ENCODE peak calls at places on chromosome 20, in five cellular contexts. E is H1, C is HCT116, W is GM12878, Q is HepG2. R is an unnamed sample.

GRCh38 chr20:25076201-25076600 is 5.7 kb downstream of the VSX1 start:
- DNase-seq in E (no peak), C (peak), W (no peak), Q (no peak), R (no peak)

GRCh38 chr20:55354700-55355099 is 650.6 kb downstream of the CBLN4 start:
- DNase-seq in Q (no peak), E (no peak), W (no peak), C (no peak), R (no peak)

GRCh38 chr20:41169791-41170351 is 32.5 kb downstream of the PLCG1 start:
- DNase-seq in E (no peak), W (no peak), C (no peak), Q (no peak), R (no peak)

GRCh38 chr20:52814371-52814770 is 157.8 kb upstream of the TSHZ2 start:
- DNase-seq in W (no peak), C (no peak), Q (no peak), E (no peak), R (no peak)

GRCh38 chr20:56595746-56596478 is 33.2 kb upstream of the TFAP2C start:
- DNase-seq in Q (no peak), W (no peak), E (no peak), C (no peak), R (no peak)

GRCh38 chr20:62160253-62160652 is 16.7 kb downstream of the SS18L1 start:
- DNase-seq in E (no peak), C (no peak), W (no peak), Q (no peak), R (no peak)

GRCh38 chr20:21968486-21968885 is 263.0 kb downstream of the PAX1 start:
- DNase-seq in C (no peak), E (no peak), W (no peak), Q (no peak), R (peak)

GRCh38 chr20:57748601-57749130 is 38.9 kb upstream of the PMEPA1 start:
- DNase-seq in W (peak), Q (peak), C (peak), E (no peak), R (peak)

GRCh38 chr20:9532069-9532809 is 17.8 kb downstream of the LAMP5 start:
- DNase-seq in E (no peak), W (no peak), C (no peak), Q (no peak), R (no peak)

GRCh38 chr20:50221501-50222323 is 31.1 kb downstream of the CEBPB start:
- DNase-seq in C (no peak), Q (no peak), W (no peak), E (no peak), R (no peak)

GRCh38 chr20:14055127-14055742 is 59.9 kb downstream of the MACROD2 start:
- DNase-seq in W (no peak), E (no peak), C (peak), Q (peak), R (peak)

GRCh38 chr20:14208956-14209355 is 128.5 kb downstream of the FLRT3 start:
- DNase-seq in E (no peak), W (no peak), Q (no peak), C (no peak), R (no peak)

GRCh38 chr20:40807094-40807623 is 118.1 kb upstream of the MAFB start:
- DNase-seq in Q (no peak), E (no peak), C (no peak), W (no peak), R (no peak)

GRCh38 chr20:5908981-5909380 is 41.4 kb downstream of the TRMT6 start:
- DNase-seq in W (no peak), E (no peak), Q (no peak), C (no peak), R (no peak)

GRCh38 chr20:46307139-46307998 is 929 bp downstream of the CDH22 start:
- DNase-seq in E (peak), C (no peak), W (no peak), Q (peak), R (peak)

GRCh38 chr20:40251284-40251932 is 437.6 kb downstream of the MAFB start:
- DNase-seq in Q (peak), W (no peak), C (peak), E (no peak), R (peak)

GRCh38 chr20:33061626-33062025 is 7.9 kb downstream of the BPIFB3 start:
- DNase-seq in W (no peak), E (no peak), C (no peak), Q (no peak), R (no peak)
- TF ChIP-seq JUND in W (no peak), E (no peak), C (no peak), Q (no peak), R (no peak)

GRCh38 chr20:12698817-12699216 is 310.0 kb upstream of the SPTLC3 start:
- DNase-seq in C (no peak), W (no peak), Q (no peak), E (no peak), R (no peak)

GRCh38 chr20:12700701-12701100 is 308.1 kb upstream of the SPTLC3 start:
- DNase-seq in C (no peak), E (no peak), W (no peak), Q (no peak), R (no peak)

GRCh38 chr20:12699374-12700228 is 309.2 kb upstream of the SPTLC3 start:
- DNase-seq in Q (no peak), E (no peak), W (no peak), C (no peak), R (no peak)

GRCh38 chr20:12702312-12702711 is 306.5 kb upstream of the SPTLC3 start:
- DNase-seq in E (no peak), C (no peak), W (no peak), Q (no peak), R (no peak)
- TF ChIP-seq JUND in E (no peak), C (no peak), W (no peak), Q (no peak), R (no peak)

DNA sequence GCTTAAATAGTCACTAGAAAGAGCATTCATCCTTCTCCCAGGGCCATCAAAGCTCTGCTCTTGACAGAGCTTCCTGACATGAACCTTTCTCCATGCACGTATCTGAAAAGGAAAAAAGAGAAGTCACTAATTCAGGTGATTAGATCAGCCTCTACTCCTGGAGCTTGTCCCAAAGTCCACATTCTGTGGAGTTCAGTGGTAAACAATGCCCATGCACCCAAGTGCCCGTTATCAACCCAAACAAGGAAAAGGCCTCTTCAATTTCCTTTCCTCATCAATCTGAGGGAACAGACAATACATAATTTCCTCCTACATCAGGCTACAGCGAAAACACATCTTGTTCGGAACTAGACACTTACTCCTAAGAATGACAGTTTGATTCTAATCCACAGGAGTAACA is 129.2 kb upstream of the PCSK2 start:
- DNase-seq in W (no peak), C (no peak), Q (peak), E (no peak), R (no peak)
- TF ChIP-seq JUND in W (no peak), C (no peak), Q (no peak), E (no peak), R (no peak)

DNA sequence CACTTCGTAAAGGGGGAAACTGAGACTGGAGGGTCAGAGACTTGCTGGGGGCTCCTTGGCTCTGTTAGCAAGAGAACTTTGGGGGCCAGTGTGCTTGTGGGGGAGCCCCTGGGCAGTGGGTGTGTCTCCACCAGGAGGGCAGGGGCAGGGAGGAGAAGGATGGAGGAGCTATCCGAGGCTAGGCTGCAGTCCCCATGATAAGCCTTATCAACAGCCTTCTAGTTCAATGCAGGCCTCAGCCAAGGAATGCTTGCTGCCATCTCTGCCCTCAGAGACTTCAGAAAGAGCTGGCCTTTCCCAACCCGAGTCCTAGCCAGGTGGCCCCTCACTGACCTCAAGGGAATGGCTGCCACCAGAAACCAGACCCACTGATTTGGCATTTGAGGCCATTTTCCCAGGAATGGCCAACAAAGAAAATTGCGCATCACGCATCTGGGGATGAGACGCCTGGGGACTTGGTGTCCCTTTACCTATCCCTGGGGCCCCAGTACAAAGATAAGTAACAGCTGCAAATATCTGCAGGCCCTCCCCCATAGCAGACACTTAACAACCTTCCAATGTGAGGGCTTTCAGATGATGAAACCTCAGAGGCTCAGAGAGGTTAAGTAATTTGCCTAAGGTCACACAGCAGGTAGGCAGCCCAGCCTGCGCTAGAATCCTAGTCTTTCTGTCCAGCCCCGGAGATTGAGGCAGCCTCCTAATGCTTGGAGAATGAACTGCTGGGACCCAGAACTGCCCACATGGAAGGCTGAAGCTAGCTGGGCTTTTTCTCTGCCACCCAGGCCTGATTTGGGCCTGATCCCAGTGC is 4.9 kb downstream of the TGM2 start:
- DNase-seq in Q (no peak), W (no peak), C (no peak), E (no peak), R (no peak)
- TF ChIP-seq JUND in Q (no peak), W (no peak), C (no peak), E (no peak), R (no peak)

DNA sequence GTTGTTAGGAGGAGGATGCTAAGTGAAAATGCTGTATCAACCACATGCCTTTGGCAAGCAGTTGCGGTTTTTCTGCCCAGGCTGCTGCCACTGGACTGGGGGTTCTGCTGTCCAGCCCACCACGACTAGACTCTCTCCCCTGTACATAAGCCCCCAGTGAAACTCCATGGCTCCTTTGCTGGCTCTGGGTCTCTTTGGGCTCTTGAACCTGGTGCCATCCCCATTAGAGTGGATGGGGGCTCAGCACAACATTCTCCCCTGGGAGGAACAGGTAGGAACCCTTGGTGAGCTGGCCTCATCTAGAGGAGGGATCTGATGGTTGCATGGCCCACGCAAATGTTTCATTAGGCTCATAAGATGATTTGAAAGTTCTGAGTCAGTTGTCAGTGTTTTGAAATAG is 204.8 kb upstream of the KCNG1 start:
- DNase-seq in C (no peak), Q (no peak), W (no peak), E (no peak), R (no peak)
- TF ChIP-seq JUND in C (no peak), Q (no peak), W (no peak), E (no peak), R (no peak)

DNA sequence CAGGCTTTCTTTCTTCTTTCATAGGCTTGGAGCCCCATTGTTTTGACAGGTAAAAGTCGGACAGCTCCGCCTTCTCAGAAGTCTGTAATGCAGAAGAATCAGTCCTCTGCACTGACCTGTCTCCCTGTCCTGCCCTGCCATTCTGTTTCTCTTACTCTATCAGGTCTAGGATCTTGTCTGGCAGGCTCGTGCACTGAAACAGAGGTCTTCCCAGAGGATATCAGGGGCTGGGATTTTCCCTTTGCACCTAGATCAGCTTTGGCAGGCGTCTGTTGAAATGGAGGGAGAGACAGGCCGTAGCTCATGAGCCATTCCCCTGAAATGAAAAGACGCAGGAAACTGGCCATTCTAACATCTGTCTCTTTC is 25.0 kb downstream of the KIF3B start:
- DNase-seq in W (no peak), E (no peak), Q (peak), C (no peak), R (no peak)
- TF ChIP-seq JUND in W (no peak), E (no peak), Q (no peak), C (no peak), R (no peak)

DNA sequence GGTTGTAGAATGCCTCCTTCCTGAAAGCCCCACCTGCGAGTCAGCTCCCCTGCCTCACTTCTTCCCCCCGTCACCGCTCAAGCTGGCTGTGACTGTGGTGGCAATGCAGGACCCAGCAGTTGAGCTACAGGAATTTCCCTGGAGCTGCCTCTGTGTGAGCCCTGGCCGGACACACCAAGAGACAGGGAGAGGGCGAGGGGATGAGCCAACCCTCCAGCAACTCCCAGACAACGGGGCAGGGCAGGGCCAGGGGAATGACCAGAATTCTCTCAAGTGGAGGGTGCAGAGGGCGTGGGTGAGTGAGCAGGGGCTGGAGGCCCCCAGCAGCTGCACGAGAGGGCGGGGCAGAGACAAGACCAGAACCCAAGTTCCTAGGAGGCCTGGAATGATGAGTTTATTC is 4.9 kb upstream of the ARFGAP1 start:
- DNase-seq in C (no peak), E (no peak), Q (no peak), W (no peak), R (no peak)
- TF ChIP-seq JUND in C (no peak), E (no peak), Q (no peak), W (no peak), R (no peak)

R was measured in T47D.